ENCODE peak calls at places on chromosome 19, in six cellular contexts. One of them, this sample, is unnamed.

GRCh38 chr19:19105365-19106060 is 32.8 kb downstream of the TMEM161A start:
- DNase-seq in sigmoid colon: peak; percentile 76
- DNase-seq in stimulated activated CD8-positive, alpha-beta memory T cell treated with anti-CD3 and anti-CD28 coated beads, Interleukin-4, amount 100 ng/mL, for 24 hours: no peak
- DNase-seq in heart right ventricle: peak; percentile 58
- DNase-seq in ELF-1: no peak
- DNase-seq in skeletal muscle cell: no peak
- DNase-seq in this sample: peak; percentile 86

GRCh38 chr19:2850256-2850925 is 9.1 kb downstream of the ZNF555 start:
- DNase-seq in sigmoid colon: no peak
- DNase-seq in stimulated activated CD8-positive, alpha-beta memory T cell treated with anti-CD3 and anti-CD28 coated beads, Interleukin-4, amount 100 ng/mL, for 24 hours: no peak
- DNase-seq in heart right ventricle: no peak
- DNase-seq in ELF-1: no peak
- DNase-seq in skeletal muscle cell: no peak
- DNase-seq in this sample: no peak

GRCh38 chr19:2983351-2984195 is 6.2 kb downstream of the TLE6 start:
- DNase-seq in sigmoid colon: peak; percentile 86
- DNase-seq in stimulated activated CD8-positive, alpha-beta memory T cell treated with anti-CD3 and anti-CD28 coated beads, Interleukin-4, amount 100 ng/mL, for 24 hours: no peak
- DNase-seq in heart right ventricle: peak; percentile 75
- DNase-seq in ELF-1: peak; percentile 90
- DNase-seq in skeletal muscle cell: peak; percentile 43
- DNase-seq in this sample: no peak

GRCh38 chr19:58361900-58362271 is 665 bp downstream of the ZNF497 start:
- DNase-seq in sigmoid colon: no peak
- DNase-seq in stimulated activated CD8-positive, alpha-beta memory T cell treated with anti-CD3 and anti-CD28 coated beads, Interleukin-4, amount 100 ng/mL, for 24 hours: no peak
- DNase-seq in heart right ventricle: peak; percentile 47
- DNase-seq in ELF-1: no peak
- DNase-seq in skeletal muscle cell: no peak
- DNase-seq in this sample: no peak

GRCh38 chr19:11164879-11165406 is 9.4 kb upstream of the SPC24 start:
- DNase-seq in sigmoid colon: peak; percentile 98
- DNase-seq in stimulated activated CD8-positive, alpha-beta memory T cell treated with anti-CD3 and anti-CD28 coated beads, Interleukin-4, amount 100 ng/mL, for 24 hours: no peak
- DNase-seq in heart right ventricle: peak; percentile 87
- DNase-seq in ELF-1: no peak
- DNase-seq in skeletal muscle cell: peak; percentile 68
- DNase-seq in this sample: no peak

GRCh38 chr19:30719189-30719990 is 347.2 kb downstream of the ZNF536 start:
- DNase-seq in sigmoid colon: peak; percentile 85
- DNase-seq in stimulated activated CD8-positive, alpha-beta memory T cell treated with anti-CD3 and anti-CD28 coated beads, Interleukin-4, amount 100 ng/mL, for 24 hours: no peak
- DNase-seq in heart right ventricle: peak; percentile 74
- DNase-seq in ELF-1: peak; percentile 50
- DNase-seq in skeletal muscle cell: no peak
- DNase-seq in this sample: no peak

GRCh38 chr19:55228015-55228391 is 560 bp downstream of the TMEM86B start:
- DNase-seq in sigmoid colon: no peak
- DNase-seq in stimulated activated CD8-positive, alpha-beta memory T cell treated with anti-CD3 and anti-CD28 coated beads, Interleukin-4, amount 100 ng/mL, for 24 hours: no peak
- DNase-seq in heart right ventricle: peak; percentile 73
- DNase-seq in ELF-1: no peak
- DNase-seq in skeletal muscle cell: no peak
- DNase-seq in this sample: no peak

GRCh38 chr19:32238076-32238475 is 107.3 kb upstream of the ZNF507 start:
- DNase-seq in sigmoid colon: no peak
- DNase-seq in stimulated activated CD8-positive, alpha-beta memory T cell treated with anti-CD3 and anti-CD28 coated beads, Interleukin-4, amount 100 ng/mL, for 24 hours: no peak
- DNase-seq in heart right ventricle: no peak
- DNase-seq in ELF-1: no peak
- DNase-seq in skeletal muscle cell: no peak
- DNase-seq in this sample: no peak

GRCh38 chr19:10211071-10211470 is 16.3 kb upstream of the DNMT1 start:
- DNase-seq in sigmoid colon: no peak
- DNase-seq in stimulated activated CD8-positive, alpha-beta memory T cell treated with anti-CD3 and anti-CD28 coated beads, Interleukin-4, amount 100 ng/mL, for 24 hours: no peak
- DNase-seq in heart right ventricle: no peak
- DNase-seq in ELF-1: no peak
- DNase-seq in skeletal muscle cell: no peak
- DNase-seq in this sample: no peak

GRCh38 chr19:4518345-4519171 is at the start of gene PLIN4:
- DNase-seq in sigmoid colon: peak; percentile 97
- DNase-seq in stimulated activated CD8-positive, alpha-beta memory T cell treated with anti-CD3 and anti-CD28 coated beads, Interleukin-4, amount 100 ng/mL, for 24 hours: no peak
- DNase-seq in heart right ventricle: peak; percentile 83
- DNase-seq in ELF-1: no peak
- DNase-seq in skeletal muscle cell: peak; percentile 64
- DNase-seq in this sample: no peak

GRCh38 chr19:18636969-18637629 is at the start of gene KLHL26:
- DNase-seq in sigmoid colon: no peak
- DNase-seq in stimulated activated CD8-positive, alpha-beta memory T cell treated with anti-CD3 and anti-CD28 coated beads, Interleukin-4, amount 100 ng/mL, for 24 hours: no peak
- DNase-seq in heart right ventricle: no peak
- DNase-seq in ELF-1: no peak
- DNase-seq in skeletal muscle cell: no peak
- DNase-seq in this sample: no peak

GRCh38 chr19:15437355-15438123 is 12.2 kb downstream of the WIZ start:
- DNase-seq in sigmoid colon: no peak
- DNase-seq in stimulated activated CD8-positive, alpha-beta memory T cell treated with anti-CD3 and anti-CD28 coated beads, Interleukin-4, amount 100 ng/mL, for 24 hours: no peak
- DNase-seq in heart right ventricle: no peak
- DNase-seq in ELF-1: no peak
- DNase-seq in skeletal muscle cell: no peak
- DNase-seq in this sample: no peak

GRCh38 chr19:38663957-38664502 is 16.6 kb downstream of the ACTN4 start:
- DNase-seq in sigmoid colon: peak; percentile 94
- DNase-seq in stimulated activated CD8-positive, alpha-beta memory T cell treated with anti-CD3 and anti-CD28 coated beads, Interleukin-4, amount 100 ng/mL, for 24 hours: no peak
- DNase-seq in heart right ventricle: peak; percentile 65
- DNase-seq in ELF-1: no peak
- DNase-seq in skeletal muscle cell: no peak
- DNase-seq in this sample: no peak

GRCh38 chr19:644363-644762 is 4.7 kb downstream of the FGF22 start:
- DNase-seq in sigmoid colon: no peak
- DNase-seq in stimulated activated CD8-positive, alpha-beta memory T cell treated with anti-CD3 and anti-CD28 coated beads, Interleukin-4, amount 100 ng/mL, for 24 hours: no peak
- DNase-seq in heart right ventricle: no peak
- DNase-seq in ELF-1: no peak
- DNase-seq in skeletal muscle cell: no peak
- DNase-seq in this sample: no peak

GRCh38 chr19:35154535-35155406 is at the start of gene FXYD5:
- DNase-seq in sigmoid colon: peak; percentile 85
- DNase-seq in stimulated activated CD8-positive, alpha-beta memory T cell treated with anti-CD3 and anti-CD28 coated beads, Interleukin-4, amount 100 ng/mL, for 24 hours: peak; percentile 78
- DNase-seq in heart right ventricle: peak; percentile 78
- DNase-seq in ELF-1: peak; percentile 86
- DNase-seq in skeletal muscle cell: peak; percentile 47
- DNase-seq in this sample: no peak

GRCh38 chr19:10259162-10259905 is 7.3 kb downstream of the MRPL4 start:
- DNase-seq in sigmoid colon: peak; percentile 86
- DNase-seq in stimulated activated CD8-positive, alpha-beta memory T cell treated with anti-CD3 and anti-CD28 coated beads, Interleukin-4, amount 100 ng/mL, for 24 hours: peak; percentile 83
- DNase-seq in heart right ventricle: peak; percentile 90
- DNase-seq in ELF-1: peak; percentile 92
- DNase-seq in skeletal muscle cell: peak; percentile 26
- DNase-seq in this sample: peak; percentile 74

GRCh38 chr19:41009700-41010235 is 18.7 kb downstream of the CYP2B6 start:
- DNase-seq in sigmoid colon: no peak
- DNase-seq in stimulated activated CD8-positive, alpha-beta memory T cell treated with anti-CD3 and anti-CD28 coated beads, Interleukin-4, amount 100 ng/mL, for 24 hours: no peak
- DNase-seq in heart right ventricle: no peak
- DNase-seq in ELF-1: no peak
- DNase-seq in skeletal muscle cell: no peak
- DNase-seq in this sample: no peak

This sample was measured in NCI-H1436.